ENCODE peak calls at places on chromosomes 3 and 15, in eight cellular contexts. I is NCI-H1930; D is BE2C; U is SIG-M5; X is CD8-positive, alpha-beta T cell; E is HTR-8/SVneo; J is hepatocyte; M is CD4-positive, CD25-positive, alpha-beta regulatory T cell. P is an unnamed sample.

GRCh38 chr3:112759681-112760080 is 87.0 kb downstream of the CD200R1L start:
- DNase-seq in I (peak), D (no peak), U (no peak), X (no peak), E (no peak), J (no peak), M (no peak), P (no peak)

GRCh38 chr3:10510743-10511432 is 5.5 kb upstream of the ATP2B2 start:
- DNase-seq in I (no peak), D (no peak), U (no peak), X (no peak), E (no peak), J (no peak), M (no peak), P (no peak)

GRCh38 chr15:62389887-62390792 is 225.1 kb upstream of the C2CD4B start:
- DNase-seq in I (peak), D (peak), U (no peak), X (peak), E (peak), J (peak), M (peak), P (no peak)

GRCh38 chr3:127688416-127689265 is 15.9 kb downstream of the ABTB1 start:
- DNase-seq in I (no peak), D (no peak), U (no peak), X (no peak), E (no peak), J (peak), M (no peak), P (no peak)

GRCh38 chr15:91780387-91780786 is 73.1 kb upstream of the SLCO3A1 start:
- DNase-seq in I (no peak), D (no peak), U (no peak), X (no peak), E (no peak), J (no peak), M (no peak), P (no peak)

GRCh38 chr15:62672268-62672667 is 370.3 kb upstream of the TPM1 start:
- DNase-seq in I (no peak), D (no peak), U (no peak), X (no peak), E (no peak), J (no peak), M (no peak), P (no peak)

GRCh38 chr15:36156855-36157521 is 422.4 kb upstream of the CDIN1 start:
- DNase-seq in I (no peak), D (no peak), U (no peak), X (no peak), E (peak), J (no peak), M (no peak), P (no peak)

GRCh38 chr3:41140242-41140641 is 59.1 kb upstream of the CTNNB1 start:
- DNase-seq in I (no peak), D (no peak), U (no peak), X (no peak), E (no peak), J (no peak), M (no peak), P (no peak)

GRCh38 chr3:55435446-55435845 is 51.7 kb downstream of the WNT5A start:
- DNase-seq in I (no peak), D (no peak), U (no peak), X (no peak), E (no peak), J (no peak), M (no peak), P (no peak)

P was measured in stimulated activated naive CD4-positive, alpha-beta T cell.